ENCODE peak calls at places on chromosomes 13 and 19, in four cellular contexts. W is Panc1, Q is pancreas, U is H9. F is an unnamed sample.

GRCh38 chr19:8610928-8611284 is 391 bp upstream of the ADAMTS10 start:
- DNase-seq in W (no peak), Q (no peak), U (no peak), F (no peak)

GRCh38 chr19:3609779-3610719 is 3.4 kb upstream of the TBXA2R start:
- DNase-seq in W (no peak), Q (no peak), U (no peak), F (no peak)

GRCh38 chr13:27921961-27922910 is 2.4 kb downstream of the PDX1 start:
- DNase-seq in W (no peak), Q (no peak), U (peak), F (no peak)

GRCh38 chr13:20209937-20210336 is 17.2 kb upstream of the GJB2 start:
- DNase-seq in W (no peak), Q (no peak), U (no peak), F (no peak)

GRCh38 chr19:11560404-11560988 is 1.5 kb upstream of the ELOF1 start:
- DNase-seq in W (peak), Q (peak), U (peak), F (peak)

GRCh38 chr13:19052931-19053330 is 128.7 kb downstream of the TUBA3C start:
- DNase-seq in W (no peak), Q (no peak), U (no peak), F (no peak)

GRCh38 chr19:35882074-35882832 is 13.9 kb downstream of the APLP1 start:
- DNase-seq in W (peak), Q (peak), U (no peak), F (no peak)

GRCh38 chr19:28427256-28428083 is 785.5 kb downstream of the UQCRFS1 start:
- DNase-seq in W (no peak), Q (no peak), U (no peak), F (peak)

GRCh38 chr19:18380843-18381242 is 5.1 kb upstream of the GDF15 start:
- DNase-seq in W (no peak), Q (no peak), U (no peak), F (no peak)

GRCh38 chr13:51785592-51786424 is 18.2 kb downstream of the DHRS12 start:
- DNase-seq in W (no peak), Q (peak), U (no peak), F (peak)

GRCh38 chr19:44228318-44228717 is 16.0 kb downstream of the ZNF227 start:
- DNase-seq in W (no peak), Q (no peak), U (no peak), F (no peak)

GRCh38 chr19:50044922-50045321 is 19.1 kb downstream of the ZNF473 start:
- DNase-seq in W (no peak), Q (no peak), U (no peak), F (no peak)

GRCh38 chr19:19434483-19435045 is 29.1 kb downstream of the GATAD2A start:
- DNase-seq in W (no peak), Q (peak), U (no peak), F (no peak)

GRCh38 chr19:47417746-47418594 is 1.4 kb downstream of the MEIS3 start:
- DNase-seq in W (no peak), Q (no peak), U (no peak), F (no peak)

GRCh38 chr19:11624064-11624463 is 26.8 kb downstream of the ZNF627 start:
- DNase-seq in W (no peak), Q (no peak), U (no peak), F (no peak)

GRCh38 chr13:80757694-80758093 is 416.8 kb upstream of the SPRY2 start:
- DNase-seq in W (no peak), Q (no peak), U (no peak), F (no peak)

GRCh38 chr19:13861392-13861713 is 15.6 kb upstream of the NANOS3 start:
- DNase-seq in W (no peak), Q (no peak), U (no peak), F (no peak)

GRCh38 chr19:1259206-1259872 is 9.8 kb upstream of the CIRBP start:
- DNase-seq in W (no peak), Q (peak), U (peak), F (peak)

GRCh38 chr19:32691952-32692726 is 518 bp downstream of the NUDT19 start:
- DNase-seq in W (no peak), Q (peak), U (peak), F (peak)

GRCh38 chr19:40700083-40700482 is 9.6 kb upstream of the NUMBL start:
- DNase-seq in W (no peak), Q (no peak), U (no peak), F (no peak)

GRCh38 chr19:46491975-46492682 is 3.5 kb downstream of the PNMA8B start:
- DNase-seq in W (no peak), Q (no peak), U (no peak), F (no peak)

GRCh38 chr19:31180907-31181306 is 168.3 kb downstream of the TSHZ3 start:
- DNase-seq in W (no peak), Q (no peak), U (no peak), F (no peak)

GRCh38 chr13:27043013-27043412 is 128.6 kb downstream of the USP12 start:
- DNase-seq in W (peak), Q (no peak), U (no peak), F (peak)

GRCh38 chr19:15248648-15249559 is 16.7 kb upstream of the EPHX3 start:
- DNase-seq in W (peak), Q (peak), U (no peak), F (no peak)

GRCh38 chr13:97766749-97767148 is 186.7 kb upstream of the IPO5 start:
- DNase-seq in W (no peak), Q (no peak), U (no peak), F (no peak)

GRCh38 chr19:4386038-4386782 is 14.1 kb downstream of the SH3GL1 start:
- DNase-seq in W (no peak), Q (no peak), U (no peak), F (peak)

GRCh38 chr13:52925221-52925620 is 76.8 kb upstream of the PCDH8 start:
- DNase-seq in W (no peak), Q (no peak), U (no peak), F (no peak)

GRCh38 chr19:21202865-21203494 is 61.1 kb downstream of the ZNF431 start:
- DNase-seq in W (peak), Q (peak), U (peak), F (peak)

GRCh38 chr19:4066682-4067395 is at the start of gene ZBTB7A:
- DNase-seq in W (no peak), Q (peak), U (peak), F (peak)

GRCh38 chr19:6802336-6803035 is 30.0 kb downstream of the VAV1 start:
- DNase-seq in W (no peak), Q (no peak), U (peak), F (no peak)

GRCh38 chr19:35044317-35045117 is 3.0 kb downstream of the HPN start:
- DNase-seq in W (peak), Q (peak), U (peak), F (peak)

GRCh38 chr13:99179460-99179859 is 21.2 kb upstream of the UBAC2 start:
- DNase-seq in W (no peak), Q (no peak), U (no peak), F (no peak)

GRCh38 chr19:18596752-18597157 is 8.2 kb downstream of the REX1BD start:
- DNase-seq in W (no peak), Q (peak), U (peak), F (no peak)

GRCh38 chr13:42549555-42549941 is 24.4 kb upstream of the TNFSF11 start:
- DNase-seq in W (no peak), Q (no peak), U (no peak), F (no peak)

GRCh38 chr19:55206664-55207500 is 2.4 kb downstream of the PTPRH start:
- DNase-seq in W (peak), Q (peak), U (peak), F (peak)

GRCh38 chr19:19379527-19379926 is 25.9 kb upstream of the GATAD2A start:
- DNase-seq in W (no peak), Q (no peak), U (no peak), F (no peak)